ENCODE peak calls at places on chromosomes 16 and 17, in five cellular contexts. B is vagina, M is SK-N-MC, Y is GM12878, F is sigmoid colon. P is an unnamed sample. For H3K36me3, the result is how much of the 10 kb centered on the place peaks cover.

GRCh38 chr16:58500329-58501241 is 642 bp downstream of the NDRG4 start:
- DNase-seq in M (no peak), F (peak), Y (no peak), B (no peak), P (no peak)

GRCh38 chr17:34275881-34276280 is 5.9 kb downstream of the CCL7 start:
- DNase-seq in Y (no peak), M (no peak), F (no peak), B (no peak), P (no peak)

GRCh38 chr16:14372471-14372870 is 257.6 kb downstream of the PARN start:
- DNase-seq in F (no peak), M (no peak), Y (no peak), B (no peak), P (no peak)

GRCh38 chr17:39235555-39236221 is 9.9 kb upstream of the STAC2 start:
- DNase-seq in Y (peak), B (no peak), F (no peak), M (no peak), P (no peak)

GRCh38 chr17:73613271-73613941 is 30.8 kb downstream of the SDK2 start:
- DNase-seq in B (no peak), F (no peak), M (no peak), Y (no peak), P (no peak)

GRCh38 chr17:14525551-14526455 is 224.9 kb downstream of the HS3ST3B1 start:
- DNase-seq in M (no peak), F (no peak), Y (no peak), B (no peak), P (no peak)

GRCh38 chr17:57862990-57863667 is 13.3 kb upstream of the MRPS23 start:
- DNase-seq in Y (no peak), B (no peak), F (peak), M (no peak), P (no peak)

GRCh38 chr16:2473425-2473926 is 1.5 kb upstream of the TBC1D24 start:
- DNase-seq in F (no peak), B (no peak), M (no peak), Y (no peak), P (no peak)

GRCh38 chr17:48194097-48194550 is 86.6 kb downstream of the SNX11 start:
- DNase-seq in Y (no peak), M (no peak), F (no peak), B (no peak), P (no peak)

GRCh38 chr17:83196973-83197880 is 117.8 kb downstream of the METRNL start:
- DNase-seq in Y (no peak), B (no peak), M (no peak), F (peak), P (no peak)

GRCh38 chr17:30382345-30382744 is 3.6 kb downstream of the CPD start:
- DNase-seq in M (no peak), F (no peak), B (no peak), Y (no peak), P (no peak)

GRCh38 chr17:49887744-49888360 is 40.0 kb upstream of the TAC4 start:
- DNase-seq in Y (no peak), M (no peak), F (no peak), B (no peak), P (no peak)

GRCh38 chr16:52537463-52537862 is 9.5 kb downstream of the TOX3 start:
- DNase-seq in M (no peak), B (no peak), Y (no peak), F (no peak), P (no peak)

GRCh38 chr16:29900102-29900887 is at the start of gene ASPHD1:
- DNase-seq in B (no peak), Y (no peak), M (no peak), F (peak), P (peak)

GRCh38 chr17:81910840-81911276 is 341 bp downstream of the PCYT2 start:
- DNase-seq in B (no peak), Y (no peak), F (peak), M (no peak), P (no peak)

GRCh38 chr17:42900460-42901331 is at the start of gene G6PC1:
- DNase-seq in Y (no peak), M (no peak), F (no peak), B (no peak), P (no peak)

GRCh38 chr16:78469787-78470186 is 370.3 kb downstream of the WWOX start:
- DNase-seq in B (no peak), F (no peak), Y (no peak), M (no peak), P (no peak)

GRCh38 chr17:45971698-45972141 is 27.3 kb upstream of the STH start:
- DNase-seq in B (no peak), F (no peak), M (no peak), Y (no peak), P (no peak)

GRCh38 chr17:77204531-77204930 is 63.8 kb downstream of the SEC14L1 start:
- DNase-seq in F (no peak), B (no peak), Y (no peak), M (no peak), P (no peak)

GRCh38 chr16:62715701-62716100 is 679.5 kb upstream of the CDH8 start:
- DNase-seq in F (no peak), B (no peak), M (no peak), Y (no peak), P (no peak)

GRCh38 chr16:10266809-10267208 is 84.6 kb upstream of the GRIN2A start:
- DNase-seq in Y (peak), B (no peak), F (no peak), M (no peak), P (no peak)

GRCh38 chr16:11556214-11556819 is 30.4 kb downstream of the LITAF start:
- DNase-seq in B (no peak), M (no peak), F (no peak), Y (no peak), P (no peak)
- H3K36me3 ChIP-seq in B (under half), M (under half), F (under half), Y (under half), P (under half)

GRCh38 chr17:28661635-28662526 is at the start of the genes SDF2 and SUPT6H:
- DNase-seq in F (peak), Y (peak), M (peak), B (no peak), P (peak)
- H3K4me3 ChIP-seq in F (peak), Y (peak), M (peak), B (peak), P (peak)

GRCh38 chr16:72012607-72013006 is 4.1 kb downstream of the DHODH start:
- DNase-seq in F (peak), Y (no peak), B (no peak), M (no peak), P (no peak)
- TF ChIP-seq POLR2AphosphoS5 in F (no peak), Y (no peak), B (no peak), M (no peak), P (no peak)

GRCh38 chr16:69143116-69143515 is 10.7 kb downstream of the UTP4 start:
- DNase-seq in F (no peak), Y (no peak), B (no peak), M (no peak), P (no peak)

GRCh38 chr16:69138608-69139007 is 6.2 kb downstream of the UTP4 start:
- DNase-seq in M (no peak), F (no peak), Y (no peak), B (no peak), P (no peak)

GRCh38 chr16:69145658-69146057 is 13.2 kb downstream of the UTP4 start:
- DNase-seq in B (no peak), M (no peak), Y (no peak), F (no peak), P (no peak)

GRCh38 chr16:69141014-69141413 is 8.6 kb downstream of the UTP4 start:
- DNase-seq in F (no peak), M (no peak), B (no peak), Y (no peak), P (no peak)

GRCh38 chr16:69141936-69142335 is 9.5 kb downstream of the UTP4 start:
- DNase-seq in B (no peak), Y (no peak), F (no peak), M (no peak), P (no peak)
- H3K36me3 ChIP-seq in B (under half), Y (under half), F (half or more), M (half or more), P (under half)

GRCh38 chr16:86522639-86523038 is 12.3 kb downstream of the FOXF1 start:
- DNase-seq in B (no peak), M (no peak), Y (no peak), F (peak), P (no peak)

GRCh38 chr16:86525696-86526095 is 15.4 kb downstream of the FOXF1 start:
- DNase-seq in M (no peak), F (peak), Y (no peak), B (no peak), P (no peak)

GRCh38 chr16:86521236-86522197 is 11.2 kb downstream of the FOXF1 start:
- DNase-seq in B (no peak), Y (no peak), F (peak), M (no peak), P (no peak)

GRCh38 chr16:86524029-86524428 is 13.7 kb downstream of the FOXF1 start:
- DNase-seq in B (no peak), F (peak), Y (no peak), M (no peak), P (no peak)

GRCh38 chr16:86523166-86523740 is 12.9 kb downstream of the FOXF1 start:
- DNase-seq in F (peak), M (no peak), B (no peak), Y (no peak), P (no peak)
- H3K4me3 ChIP-seq in F (no peak), M (no peak), B (no peak), Y (no peak), P (no peak)

GRCh38 chr16:66872927-66873684 is 7.2 kb upstream of the PDP2 start:
- DNase-seq in M (no peak), B (no peak), Y (peak), F (peak), P (peak)
- TF ChIP-seq POLR2AphosphoS5 in M (no peak), B (peak), Y (no peak), F (no peak), P (peak)

GRCh38 chr17:78415821-78416301 is 37.4 kb downstream of the PGS1 start:
- DNase-seq in M (no peak), B (no peak), Y (no peak), F (no peak), P (no peak)

GRCh38 chr17:78414178-78415162 is 36.0 kb downstream of the PGS1 start:
- DNase-seq in F (no peak), Y (no peak), B (no peak), M (no peak), P (no peak)

GRCh38 chr17:78409191-78409621 is 30.8 kb downstream of the PGS1 start:
- DNase-seq in B (no peak), F (no peak), Y (no peak), M (no peak), P (no peak)

GRCh38 chr17:78411241-78411855 is 32.9 kb downstream of the PGS1 start:
- DNase-seq in Y (no peak), B (no peak), F (no peak), M (no peak), P (no peak)

DNA sequence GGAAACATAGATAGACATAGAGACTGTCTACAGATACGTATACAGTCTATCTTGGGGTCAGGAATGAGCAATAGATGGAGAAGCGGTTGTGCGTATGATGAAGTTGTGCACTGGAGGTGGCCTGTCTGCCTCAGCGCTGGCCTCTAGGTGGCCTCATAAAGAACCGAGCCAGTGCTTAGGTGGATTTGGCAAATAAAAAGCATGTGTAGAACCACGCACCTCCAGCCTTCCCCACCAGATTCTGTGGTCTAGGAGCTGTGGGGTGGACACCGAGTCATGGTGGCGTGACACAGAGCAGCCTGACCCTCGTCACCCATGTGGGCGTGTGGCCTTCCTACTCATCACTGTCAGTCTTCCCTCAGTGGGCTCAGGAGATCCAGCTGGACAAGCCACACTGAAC is 34.0 kb downstream of the PGS1 start:
- DNase-seq in F (no peak), Y (no peak), M (no peak), B (no peak), P (no peak)
- H3K36me3 ChIP-seq in F (under half), Y (under half), M (under half), B (under half), P (under half)

GRCh38 chr17:867896-868489 is 85.8 kb downstream of the MRM3 start:
- DNase-seq in M (no peak), F (no peak), B (no peak), Y (no peak), P (no peak)

GRCh38 chr17:871731-872517 is 89.8 kb downstream of the MRM3 start:
- DNase-seq in M (no peak), F (no peak), Y (no peak), B (no peak), P (no peak)

GRCh38 chr17:872843-873242 is 90.7 kb downstream of the MRM3 start:
- DNase-seq in F (no peak), B (no peak), Y (no peak), M (no peak), P (no peak)

GRCh38 chr17:869067-869466 is 86.9 kb downstream of the MRM3 start:
- DNase-seq in F (peak), B (no peak), Y (no peak), M (no peak), P (no peak)

DNA sequence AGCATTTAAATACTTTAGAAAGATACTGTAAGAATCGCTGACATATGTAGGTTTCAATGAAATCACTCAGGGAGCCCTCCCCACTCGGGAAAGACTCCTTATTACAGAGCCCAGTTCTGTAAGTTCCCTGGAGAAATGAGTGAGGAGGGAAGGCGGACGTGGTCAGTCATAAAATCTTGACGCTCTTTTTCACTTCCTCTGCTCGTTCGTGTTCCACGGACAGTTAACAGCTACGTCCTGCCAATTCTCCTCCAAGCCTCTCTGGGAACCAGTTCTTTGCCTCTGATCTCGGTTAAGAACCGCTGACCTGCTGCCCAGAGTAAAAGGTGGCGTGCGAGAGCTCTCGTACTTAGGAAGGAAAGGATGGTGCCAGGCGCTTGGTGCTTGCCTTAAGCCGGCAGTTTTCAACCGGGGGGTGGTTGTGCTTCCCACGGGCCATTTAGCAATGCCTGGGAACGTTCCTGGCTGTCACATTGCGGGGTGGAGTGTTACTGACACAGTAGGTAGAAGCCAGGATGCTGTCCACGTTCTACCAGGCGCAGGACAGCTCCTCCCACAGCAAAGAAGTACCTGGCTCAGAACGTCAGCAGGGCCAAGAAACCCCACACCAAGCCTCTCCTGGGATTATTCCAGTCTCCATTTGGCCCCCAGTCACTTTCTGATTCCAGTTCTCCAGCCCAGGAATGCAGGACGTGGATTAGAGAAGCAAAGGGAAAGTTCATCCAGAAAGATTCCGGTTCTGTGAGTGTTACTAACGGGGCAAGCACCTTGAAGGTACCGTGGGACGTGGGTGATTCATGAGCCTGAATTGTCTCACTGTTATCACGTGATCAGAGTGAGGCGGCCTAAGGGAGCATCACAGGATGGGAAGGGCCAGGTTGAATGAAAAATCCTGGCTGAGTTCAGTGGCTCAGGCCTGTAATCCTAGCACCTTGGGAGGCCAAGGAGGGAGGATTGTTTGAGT is 87.7 kb downstream of the MRM3 start:
- DNase-seq in Y (no peak), M (no peak), B (no peak), F (peak), P (no peak)
- H3K4me3 ChIP-seq in Y (no peak), M (no peak), B (peak), F (peak), P (no peak)

DNA sequence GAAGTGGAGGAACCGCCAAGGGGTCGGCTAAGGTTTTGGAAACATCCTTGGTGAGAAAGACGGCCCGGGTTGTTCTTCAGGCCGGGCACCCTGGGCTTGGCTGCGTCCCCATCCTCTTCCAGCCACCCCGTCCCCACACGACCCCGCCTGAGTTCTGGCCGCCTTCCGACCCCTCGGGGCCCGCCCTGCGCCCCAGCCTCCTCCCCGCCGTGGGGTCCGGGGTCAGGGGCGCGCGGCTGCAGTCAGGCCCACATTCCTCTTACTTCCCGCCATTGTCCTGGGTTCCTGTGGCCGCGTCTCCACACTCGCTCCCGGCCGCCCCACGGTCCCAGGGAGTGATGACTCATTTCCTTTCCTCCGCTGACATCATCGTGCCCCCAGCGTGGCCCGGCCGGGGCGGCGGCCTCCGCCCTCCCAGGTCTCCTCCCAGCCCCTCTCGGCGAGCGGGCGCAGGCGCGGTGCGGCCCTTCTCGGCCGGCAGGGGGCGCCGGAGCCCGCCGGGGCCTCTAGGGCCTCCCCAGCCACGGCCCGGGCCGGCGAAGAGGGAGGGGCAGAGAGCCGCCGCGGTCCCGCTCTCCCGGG is 59.6 kb downstream of the WSB1 start:
- DNase-seq in M (no peak), F (peak), B (no peak), Y (peak), P (peak)
- TF ChIP-seq POLR2AphosphoS5 in M (no peak), F (peak), B (peak), Y (peak), P (peak)